ENCODE peak calls at places on chromosome 16, in seven cellular contexts. X, Y, D, J, G, F and V are unnamed samples.

GRCh38 chr16:14071576-14072271 is 605 bp downstream of the MRTFB start:
- DNase-seq in X (no peak), Y (peak; percentile 41), D (no peak), J (peak; percentile 48), G (peak; percentile 9), F (no peak), V (peak; percentile 53)

GRCh38 chr16:16162591-16162990 is 60.7 kb downstream of the ABCC6 start:
- DNase-seq in X (no peak), Y (no peak), D (no peak), J (no peak), G (no peak), F (no peak), V (no peak)

GRCh38 chr16:84446086-84446485 is 58.4 kb downstream of the MEAK7 start:
- DNase-seq in X (no peak), Y (no peak), D (peak; percentile 28), J (no peak), G (no peak), F (peak; percentile 58), V (no peak)

GRCh38 chr16:12318661-12319463 is 342.3 kb downstream of the SNX29 start:
- DNase-seq in X (no peak), Y (no peak), D (peak; percentile 24), J (no peak), G (no peak), F (no peak), V (peak; percentile 57)

GRCh38 chr16:57481421-57481820 is 4.9 kb downstream of the DOK4 start:
- DNase-seq in X (no peak), Y (no peak), D (no peak), J (no peak), G (no peak), F (no peak), V (no peak)

GRCh38 chr16:60031751-60032150 is 1297.6 kb upstream of the GOT2 start:
- DNase-seq in X (no peak), Y (no peak), D (no peak), J (no peak), G (no peak), F (no peak), V (no peak)

GRCh38 chr16:30602595-30603277 is 7.5 kb downstream of the ZNF689 start:
- DNase-seq in X (no peak), Y (peak; percentile 29), D (peak; percentile 37), J (no peak), G (no peak), F (no peak), V (no peak)

GRCh38 chr16:89729293-89729692 is 8.0 kb downstream of the ZNF276 start:
- DNase-seq in X (no peak), Y (no peak), D (no peak), J (no peak), G (no peak), F (no peak), V (no peak)

GRCh38 chr16:74997042-74997491 is 1.8 kb upstream of the ZNRF1 start:
- DNase-seq in X (no peak), Y (no peak), D (no peak), J (no peak), G (no peak), F (peak; percentile 59), V (peak; percentile 65)

GRCh38 chr16:56600398-56600999 is 7.9 kb upstream of the MT2A start:
- DNase-seq in X (no peak), Y (peak; percentile 59), D (peak; percentile 66), J (no peak), G (no peak), F (peak; percentile 55), V (no peak)

GRCh38 chr16:49441366-49441780 is 67.8 kb downstream of the C16orf78 start:
- DNase-seq in X (no peak), Y (no peak), D (no peak), J (peak; percentile 87), G (no peak), F (peak; percentile 91), V (no peak)

GRCh38 chr16:939941-940340 is 30.8 kb downstream of the LMF1 start:
- DNase-seq in X (no peak), Y (no peak), D (no peak), J (no peak), G (no peak), F (no peak), V (no peak)

GRCh38 chr16:86834451-86835035 is 256.2 kb downstream of the FOXL1 start:
- DNase-seq in X (peak; percentile 34), Y (peak; percentile 60), D (peak; percentile 88), J (peak; percentile 82), G (peak; percentile 14), F (peak; percentile 74), V (no peak)

GRCh38 chr16:86653289-86654006 is 75.1 kb downstream of the FOXL1 start:
- DNase-seq in X (no peak), Y (peak; percentile 15), D (peak; percentile 16), J (no peak), G (no peak), F (no peak), V (no peak)

GRCh38 chr16:35565626-35566025 is 2106.2 kb downstream of the TP53TG3F start:
- DNase-seq in X (no peak), Y (no peak), D (no peak), J (no peak), G (no peak), F (no peak), V (no peak)

GRCh38 chr16:87918866-87919680 is 17.3 kb downstream of the CA5A start:
- DNase-seq in X (no peak), Y (no peak), D (no peak), J (no peak), G (no peak), F (no peak), V (no peak)

GRCh38 chr16:88746511-88746910 is 38.5 kb downstream of the PIEZO1 start:
- DNase-seq in X (no peak), Y (no peak), D (no peak), J (no peak), G (no peak), F (no peak), V (no peak)

GRCh38 chr16:57413301-57413730 is 8.7 kb downstream of the CCL17 start:
- DNase-seq in X (no peak), Y (no peak), D (no peak), J (no peak), G (no peak), F (no peak), V (no peak)

GRCh38 chr16:50245417-50246298 is 20.7 kb upstream of the ADCY7 start:
- DNase-seq in X (no peak), Y (peak; percentile 53), D (peak; percentile 45), J (no peak), G (no peak), F (peak; percentile 40), V (peak; percentile 81)

GRCh38 chr16:77943770-77944169 is 78.6 kb upstream of the CLEC3A start:
- DNase-seq in X (no peak), Y (no peak), D (no peak), J (no peak), G (no peak), F (no peak), V (no peak)

GRCh38 chr16:77946834-77947233 is 75.5 kb upstream of the CLEC3A start:
- DNase-seq in X (no peak), Y (peak; percentile 77), D (peak; percentile 14), J (no peak), G (peak; percentile 53), F (peak; percentile 98), V (peak; percentile 40)

GRCh38 chr16:77944631-77945030 is 77.7 kb upstream of the CLEC3A start:
- DNase-seq in X (no peak), Y (no peak), D (no peak), J (no peak), G (no peak), F (no peak), V (no peak)

GRCh38 chr16:77949445-77949844 is 72.9 kb upstream of the CLEC3A start:
- DNase-seq in X (no peak), Y (no peak), D (no peak), J (no peak), G (no peak), F (no peak), V (no peak)

GRCh38 chr16:77945126-77945525 is 77.2 kb upstream of the CLEC3A start:
- DNase-seq in X (no peak), Y (peak; percentile 54), D (peak; percentile 63), J (no peak), G (no peak), F (no peak), V (no peak)
- H4K8ac ChIP-seq in X (no peak overlapping the region), Y (no peak overlapping the region), D (no peak overlapping the region), J (no peak overlapping the region), G (no peak overlapping the region), F (no peak overlapping the region), V (no peak overlapping the region)

DNA sequence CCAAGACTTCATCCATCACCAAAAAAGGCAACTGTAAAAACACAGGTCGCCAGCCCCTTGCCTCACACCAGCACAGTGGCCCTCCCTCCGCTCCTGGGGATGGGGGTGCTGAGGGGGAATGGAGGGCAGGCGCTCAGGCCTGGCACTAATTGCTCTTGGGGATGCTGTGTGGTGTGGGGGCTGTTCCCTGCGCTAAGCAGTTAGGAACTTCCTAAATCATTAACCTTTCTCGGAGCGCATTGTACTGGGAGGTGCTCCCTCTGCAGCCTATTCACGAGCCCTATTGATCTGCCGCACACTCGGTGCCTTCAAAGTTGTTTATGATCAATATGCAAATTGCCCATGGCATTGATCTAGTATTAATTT is 199.9 kb downstream of the ZFHX3 start:
- DNase-seq in X (no peak), Y (no peak), D (no peak), J (no peak), G (no peak), F (no peak), V (no peak)
- H3K4me2 ChIP-seq in X (no peak overlapping the region), Y (peak overlapping the region; percentile 38), D (no peak overlapping the region), J (no peak overlapping the region), G (peak overlapping the region; percentile 12), F (no peak overlapping the region), V (no peak overlapping the region)

DNA sequence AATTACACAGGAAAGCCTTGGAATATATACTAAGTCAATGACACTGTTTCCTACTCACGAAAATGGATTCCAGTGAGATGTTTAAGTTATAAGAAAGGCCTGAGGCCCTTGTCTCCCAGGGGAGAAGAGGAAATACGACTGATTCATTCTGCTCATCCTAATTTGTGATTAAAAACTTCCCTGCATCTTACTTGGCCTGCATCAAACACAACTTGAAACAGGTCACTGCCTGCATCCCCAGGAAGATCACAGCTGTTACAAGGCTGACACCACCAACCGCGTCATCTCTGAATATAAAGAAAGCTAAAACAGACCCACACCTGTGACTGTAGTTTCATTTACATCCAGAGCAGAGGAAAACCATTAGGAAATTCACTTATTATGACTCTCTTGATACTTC is 121.9 kb downstream of the DNAH3 start:
- DNase-seq in X (no peak), Y (no peak), D (no peak), J (no peak), G (no peak), F (no peak), V (no peak)
- H2AK5ac ChIP-seq in X (no peak overlapping the region), Y (no peak overlapping the region), D (no peak overlapping the region), J (no peak overlapping the region), G (no peak overlapping the region), F (no peak overlapping the region), V (no peak overlapping the region)

GRCh38 chr16:7436306-7436705 is 103.7 kb downstream of the RBFOX1 start:
- DNase-seq in X (no peak), Y (no peak), D (no peak), J (no peak), G (no peak), F (no peak), V (no peak)

GRCh38 chr16:7443108-7443507 is 110.5 kb downstream of the RBFOX1 start:
- DNase-seq in X (no peak), Y (no peak), D (no peak), J (no peak), G (no peak), F (no peak), V (no peak)

GRCh38 chr16:7440886-7441400 is 108.3 kb downstream of the RBFOX1 start:
- DNase-seq in X (no peak), Y (no peak), D (no peak), J (peak; percentile 50), G (no peak), F (peak; percentile 81), V (no peak)

GRCh38 chr16:7437135-7437534 is 104.5 kb downstream of the RBFOX1 start:
- DNase-seq in X (no peak), Y (no peak), D (no peak), J (no peak), G (no peak), F (no peak), V (no peak)

GRCh38 chr16:7437843-7438242 is 105.2 kb downstream of the RBFOX1 start:
- DNase-seq in X (no peak), Y (no peak), D (no peak), J (no peak), G (no peak), F (no peak), V (no peak)
- H4K8ac ChIP-seq in X (no peak overlapping the region), Y (no peak overlapping the region), D (no peak overlapping the region), J (no peak overlapping the region), G (no peak overlapping the region), F (no peak overlapping the region), V (no peak overlapping the region)